ENCODE peak calls at places on chromosomes 11 and 22, in seven cellular contexts. C is body of pancreas, M is tibial nerve, W is right lobe of liver, L is heart left ventricle, P is transverse colon, O is adrenal gland. S is an unnamed sample.

GRCh38 chr11:15893080-15893492 is 463.3 kb downstream of the SOX6 start:
- DNase-seq in O (no peak), P (no peak), L (no peak), C (no peak), M (no peak), W (no peak), S (no peak)

GRCh38 chr11:19253817-19254216 is 13.1 kb upstream of the E2F8 start:
- DNase-seq in M (no peak), W (no peak), L (no peak), C (no peak), P (no peak), O (no peak), S (no peak)

GRCh38 chr11:65435330-65435931 is 12.8 kb downstream of the NEAT1 start:
- DNase-seq in P (peak; percentile 23), L (no peak), W (peak; percentile 54), M (no peak), O (peak; percentile 27), C (no peak), S (peak; percentile 24)

GRCh38 chr11:44600739-44601416 is 35.4 kb downstream of the CD82 start:
- DNase-seq in M (no peak), L (peak; percentile 76), C (no peak), O (no peak), W (no peak), P (no peak), S (no peak)

GRCh38 chr11:59770324-59770723 is 15.1 kb downstream of the STX3 start:
- DNase-seq in C (no peak), L (peak; percentile 41), M (no peak), O (no peak), W (no peak), P (no peak), S (no peak)

GRCh38 chr11:68584991-68585524 is 99.3 kb upstream of the GAL start:
- DNase-seq in C (no peak), M (no peak), P (no peak), L (no peak), O (no peak), W (no peak), S (no peak)

GRCh38 chr11:124884869-124885479 is 12.7 kb downstream of the ROBO4 start:
- DNase-seq in P (no peak), W (peak; percentile 41), C (no peak), L (no peak), O (peak; percentile 64), M (no peak), S (no peak)

GRCh38 chr11:76841923-76842452 is 18.7 kb upstream of the ACER3 start:
- DNase-seq in W (no peak), M (no peak), P (no peak), C (no peak), L (no peak), O (no peak), S (no peak)

GRCh38 chr11:75155570-75156422 is 4.9 kb downstream of the SLCO2B1 start:
- DNase-seq in C (no peak), W (no peak), M (no peak), O (no peak), L (no peak), P (no peak), S (no peak)

GRCh38 chr11:69284081-69284511 is 9.9 kb upstream of the MYEOV start:
- DNase-seq in O (no peak), C (no peak), P (no peak), M (no peak), L (no peak), W (no peak), S (no peak)

GRCh38 chr11:110095554-110095953 is 2.4 kb downstream of the ZC3H12C start:
- DNase-seq in L (no peak), O (peak; percentile 64), C (no peak), W (no peak), M (no peak), P (no peak), S (no peak)

GRCh38 chr11:26730711-26731460 is 9.0 kb upstream of the SLC5A12 start:
- DNase-seq in P (no peak), C (no peak), L (no peak), O (no peak), W (no peak), M (no peak), S (no peak)

GRCh38 chr22:50260801-50261614 is 475 bp downstream of the MAPK12 start:
- DNase-seq in C (peak; percentile 53), M (no peak), P (no peak), W (no peak), O (no peak), L (peak; percentile 70), S (peak; percentile 91)

GRCh38 chr22:41239443-41240128 is 1.1 kb downstream of the CHADL start:
- DNase-seq in C (no peak), M (no peak), P (no peak), W (no peak), L (no peak), O (no peak), S (no peak)

GRCh38 chr11:102079625-102080024 is 30.6 kb upstream of the YAP1 start:
- DNase-seq in C (no peak), W (no peak), P (no peak), L (no peak), M (no peak), O (no peak), S (no peak)

GRCh38 chr11:69339916-69340565 is 46.1 kb downstream of the MYEOV start:
- DNase-seq in W (no peak), P (no peak), L (no peak), O (no peak), M (no peak), C (no peak), S (no peak)

GRCh38 chr11:12677131-12677530 is 2.9 kb downstream of the TEAD1 start:
- DNase-seq in C (no peak), O (no peak), P (peak; percentile 39), L (no peak), M (no peak), W (no peak), S (no peak)

GRCh38 chr22:24417901-24418641 is 9.3 kb upstream of the ADORA2A start:
- DNase-seq in M (no peak), P (no peak), C (no peak), W (no peak), O (no peak), L (no peak), S (no peak)

GRCh38 chr11:131668867-131669780 is 298.7 kb downstream of the NTM start:
- DNase-seq in C (peak; percentile 56), O (no peak), W (no peak), L (no peak), M (no peak), P (peak; percentile 25), S (no peak)

GRCh38 chr11:74169736-74170458 is 905 bp downstream of the C2CD3 start:
- DNase-seq in M (no peak), C (no peak), L (no peak), O (no peak), P (no peak), W (no peak), S (no peak)

GRCh38 chr11:35083181-35084061 is 55.5 kb upstream of the CD44 start:
- DNase-seq in M (peak; percentile 66), O (peak; percentile 47), C (peak; percentile 51), P (peak; percentile 61), W (peak; percentile 61), L (peak; percentile 69), S (no peak)

GRCh38 chr11:33930317-33931021 is 38.6 kb upstream of the LMO2 start:
- DNase-seq in L (no peak), P (no peak), C (peak; percentile 13), O (peak; percentile 42), M (peak; percentile 34), W (no peak), S (peak; percentile 48)

GRCh38 chr22:50627452-50627913 is 469 bp downstream of the ARSA start:
- DNase-seq in O (no peak), M (no peak), W (no peak), L (no peak), P (peak; percentile 31), C (peak; percentile 35), S (no peak)

GRCh38 chr11:12017865-12018453 is 9.5 kb upstream of the DKK3 start:
- DNase-seq in C (no peak), M (no peak), W (no peak), O (no peak), L (peak; percentile 51), P (no peak), S (no peak)

GRCh38 chr11:126156814-126157213 is 54.6 kb downstream of the RPUSD4 start:
- DNase-seq in P (no peak), L (no peak), C (no peak), W (no peak), O (no peak), M (no peak), S (no peak)

DNA sequence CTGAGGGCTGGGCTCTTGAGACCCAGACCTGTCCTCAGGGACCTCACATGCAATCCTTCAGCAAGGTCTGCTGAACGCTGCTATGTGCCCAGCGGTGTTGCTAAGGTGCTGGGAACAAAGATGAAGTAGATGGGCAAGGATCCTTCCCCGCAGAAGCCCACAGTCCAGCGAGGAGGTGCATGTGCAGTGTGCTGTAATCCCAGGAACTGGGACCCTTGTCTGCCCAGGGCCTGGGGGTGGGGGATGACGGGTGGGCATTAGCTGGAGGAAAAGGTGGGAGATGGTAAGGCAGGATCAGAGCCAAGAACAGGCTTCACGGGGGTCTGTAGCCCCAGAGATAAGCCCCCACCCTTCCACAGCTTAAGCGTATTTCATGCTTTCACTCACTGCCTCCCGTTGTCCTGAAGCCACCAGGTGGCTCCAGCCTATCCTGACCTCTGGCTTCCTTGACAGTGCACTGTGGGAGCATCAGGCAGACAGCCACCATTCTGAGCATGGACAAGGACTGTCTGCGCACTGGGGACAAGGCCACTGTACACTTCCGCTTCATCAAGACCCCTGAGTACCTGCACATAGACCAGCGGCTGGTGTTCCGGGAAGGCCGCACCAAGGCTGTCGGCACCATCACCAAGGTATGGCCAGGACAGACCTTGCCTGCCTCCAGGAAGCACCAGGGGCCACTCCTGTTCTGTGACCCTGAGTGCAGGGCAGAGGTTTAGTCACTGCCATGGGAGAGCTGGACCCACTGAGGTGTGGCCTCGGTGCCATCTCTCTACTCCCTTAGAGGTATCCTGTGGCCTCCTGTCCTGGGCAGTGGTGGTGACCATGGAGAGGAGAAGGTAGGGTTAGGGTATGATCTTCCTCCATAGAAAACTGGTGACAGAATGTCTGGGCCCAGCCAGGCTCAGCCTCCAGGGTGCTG is 22.0 kb downstream of the GTPBP1 start:
- DNase-seq in O (no peak), M (no peak), L (peak; percentile 12), C (no peak), P (no peak), W (peak; percentile 37), S (no peak)
- TF ChIP-seq POLR2A in O (no peak), M (no peak), L (no peak), C (no peak), P (no peak), W (no peak), S (no peak)

DNA sequence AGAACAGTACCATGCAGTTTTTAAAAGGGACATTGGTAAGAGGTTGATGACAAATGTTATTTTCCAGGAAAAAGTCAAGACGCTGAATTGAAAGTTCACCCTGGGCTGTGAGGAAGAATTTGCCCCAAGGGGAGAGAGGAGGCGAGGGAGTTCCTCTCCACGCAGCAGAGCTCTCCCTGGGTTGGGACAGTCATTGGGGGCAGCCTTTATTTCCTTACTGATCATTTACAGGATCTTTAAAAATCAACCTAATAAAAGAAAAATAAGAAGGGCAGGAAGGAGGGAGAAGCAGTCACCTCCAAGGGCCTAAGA is 49.9 kb upstream of the WNT7B start:
- DNase-seq in M (no peak), O (peak; percentile 15), W (no peak), P (no peak), L (no peak), C (no peak), S (peak; percentile 8)
- H3K4me3 ChIP-seq in M (peak overlapping the region; percentile 27), O (peak overlapping the region; percentile 9), W (peak overlapping the region; percentile 49), P (peak overlapping the region; percentile 48), L (peak overlapping the region; percentile 30), C (no peak overlapping the region), S (peak overlapping the region; percentile 51)

GRCh38 chr11:106288988-106289387 is 211.5 kb downstream of the AASDHPPT start:
- DNase-seq in W (no peak), O (no peak), C (no peak), P (no peak), L (no peak), M (no peak), S (no peak)
- TF ChIP-seq CTCF in W (no peak), O (no peak), C (no peak), P (no peak), L (no peak), M (no peak), S (no peak)

GRCh38 chr22:37746366-37747089 is 49.7 kb downstream of the TRIOBP start:
- DNase-seq in M (no peak), C (no peak), L (peak; percentile 53), W (no peak), O (no peak), P (no peak), S (peak; percentile 85)
- TF ChIP-seq POLR2A in M (no peak), C (no peak), L (no peak), W (no peak), O (no peak), P (no peak), S (no peak)

S was measured in upper lobe of left lung.